ENCODE peak calls at places on chromosomes 6 and 20, in nine cellular contexts. One of them, this sample, is unnamed.
A peak's percentile ranks its signal among the peaks of the same experiment; 100 is the strongest.

GRCh38 chr20:24116611-24117010 is 128.0 kb upstream of the GGTLC1 start:
- DNase-seq in A549: no peak
- DNase-seq in heart left ventricle: no peak
- DNase-seq in HCT116: no peak
- DNase-seq in stomach: no peak
- DNase-seq in HepG2: no peak
- DNase-seq in IMR-90: no peak
- DNase-seq in ovary: no peak
- DNase-seq in NB4: no peak
- DNase-seq in this sample: no peak

GRCh38 chr6:88637761-88638160 is 325.7 kb downstream of the RNGTT start:
- DNase-seq in A549: no peak
- DNase-seq in heart left ventricle: no peak
- DNase-seq in HCT116: no peak
- DNase-seq in stomach: no peak
- DNase-seq in HepG2: no peak
- DNase-seq in IMR-90: no peak
- DNase-seq in ovary: no peak
- DNase-seq in NB4: no peak
- DNase-seq in this sample: no peak

GRCh38 chr6:11586574-11586973 is 49.0 kb downstream of the TMEM170B start:
- DNase-seq in A549: no peak
- DNase-seq in heart left ventricle: no peak
- DNase-seq in HCT116: no peak
- DNase-seq in stomach: no peak
- DNase-seq in HepG2: no peak
- DNase-seq in IMR-90: peak; percentile 94
- DNase-seq in ovary: no peak
- DNase-seq in NB4: no peak
- DNase-seq in this sample: no peak

GRCh38 chr6:106087548-106088325 is 1.6 kb downstream of the PRDM1 start:
- DNase-seq in A549: no peak
- DNase-seq in heart left ventricle: peak; percentile 58
- DNase-seq in HCT116: no peak
- DNase-seq in stomach: no peak
- DNase-seq in HepG2: no peak
- DNase-seq in IMR-90: peak; percentile 87
- DNase-seq in ovary: peak; percentile 29
- DNase-seq in NB4: no peak
- DNase-seq in this sample: no peak

GRCh38 chr6:158063736-158064135 is 82.1 kb downstream of the SYNJ2 start:
- DNase-seq in A549: no peak
- DNase-seq in heart left ventricle: no peak
- DNase-seq in HCT116: no peak
- DNase-seq in stomach: no peak
- DNase-seq in HepG2: no peak
- DNase-seq in IMR-90: no peak
- DNase-seq in ovary: no peak
- DNase-seq in NB4: no peak
- DNase-seq in this sample: no peak

GRCh38 chr6:163180874-163181541 is 233.5 kb upstream of the QKI start:
- DNase-seq in A549: peak; percentile 51
- DNase-seq in heart left ventricle: peak; percentile 81
- DNase-seq in HCT116: peak; percentile 41
- DNase-seq in stomach: peak; percentile 77
- DNase-seq in HepG2: peak; percentile 91
- DNase-seq in IMR-90: no peak
- DNase-seq in ovary: no peak
- DNase-seq in NB4: peak; percentile 78
- DNase-seq in this sample: peak; percentile 62

GRCh38 chr6:167793421-167793820 is 33.3 kb upstream of the AFDN start:
- DNase-seq in A549: no peak
- DNase-seq in heart left ventricle: no peak
- DNase-seq in HCT116: no peak
- DNase-seq in stomach: no peak
- DNase-seq in HepG2: no peak
- DNase-seq in IMR-90: no peak
- DNase-seq in ovary: no peak
- DNase-seq in NB4: no peak
- DNase-seq in this sample: no peak

GRCh38 chr20:20364747-20365558 is 3.0 kb upstream of the INSM1 start:
- DNase-seq in A549: no peak
- DNase-seq in heart left ventricle: no peak
- DNase-seq in HCT116: no peak
- DNase-seq in stomach: no peak
- DNase-seq in HepG2: no peak
- DNase-seq in IMR-90: no peak
- DNase-seq in ovary: no peak
- DNase-seq in NB4: no peak
- DNase-seq in this sample: no peak

GRCh38 chr6:36544228-36544627 is 3.1 kb downstream of the STK38 start:
- DNase-seq in A549: no peak
- DNase-seq in heart left ventricle: no peak
- DNase-seq in HCT116: no peak
- DNase-seq in stomach: no peak
- DNase-seq in HepG2: no peak
- DNase-seq in IMR-90: no peak
- DNase-seq in ovary: no peak
- DNase-seq in NB4: peak; percentile 74
- DNase-seq in this sample: no peak

GRCh38 chr6:159204605-159205004 is 35.4 kb downstream of the FNDC1 start:
- DNase-seq in A549: no peak
- DNase-seq in heart left ventricle: no peak
- DNase-seq in HCT116: no peak
- DNase-seq in stomach: no peak
- DNase-seq in HepG2: no peak
- DNase-seq in IMR-90: no peak
- DNase-seq in ovary: no peak
- DNase-seq in NB4: no peak
- DNase-seq in this sample: no peak

GRCh38 chr6:103011605-103012004 is 1618.1 kb downstream of the GRIK2 start:
- DNase-seq in A549: no peak
- DNase-seq in heart left ventricle: no peak
- DNase-seq in HCT116: no peak
- DNase-seq in stomach: no peak
- DNase-seq in HepG2: no peak
- DNase-seq in IMR-90: no peak
- DNase-seq in ovary: no peak
- DNase-seq in NB4: no peak
- DNase-seq in this sample: no peak

GRCh38 chr6:41214559-41215238 is 13.4 kb upstream of the TREML4 start:
- DNase-seq in A549: no peak
- DNase-seq in heart left ventricle: no peak
- DNase-seq in HCT116: no peak
- DNase-seq in stomach: no peak
- DNase-seq in HepG2: peak; percentile 25
- DNase-seq in IMR-90: no peak
- DNase-seq in ovary: no peak
- DNase-seq in NB4: no peak
- DNase-seq in this sample: peak; percentile 31

GRCh38 chr20:47281376-47281775 is 75.1 kb downstream of the ZMYND8 start:
- DNase-seq in A549: no peak
- DNase-seq in heart left ventricle: no peak
- DNase-seq in HCT116: no peak
- DNase-seq in stomach: no peak
- DNase-seq in HepG2: no peak
- DNase-seq in IMR-90: no peak
- DNase-seq in ovary: no peak
- DNase-seq in NB4: no peak
- DNase-seq in this sample: no peak

GRCh38 chr6:40247516-40248115 is 313.4 kb upstream of the MOCS1 start:
- DNase-seq in A549: no peak
- DNase-seq in heart left ventricle: no peak
- DNase-seq in HCT116: no peak
- DNase-seq in stomach: no peak
- DNase-seq in HepG2: no peak
- DNase-seq in IMR-90: no peak
- DNase-seq in ovary: no peak
- DNase-seq in NB4: no peak
- DNase-seq in this sample: no peak

GRCh38 chr6:14265049-14266021 is 147.8 kb downstream of the CD83 start:
- DNase-seq in A549: no peak
- DNase-seq in heart left ventricle: no peak
- DNase-seq in HCT116: no peak
- DNase-seq in stomach: no peak
- DNase-seq in HepG2: no peak
- DNase-seq in IMR-90: no peak
- DNase-seq in ovary: no peak
- DNase-seq in NB4: peak; percentile 18
- DNase-seq in this sample: no peak
- TF ChIP-seq POLR2A in A549: no peak
- TF ChIP-seq POLR2A in heart left ventricle: no peak
- TF ChIP-seq POLR2A in HCT116: no peak
- TF ChIP-seq POLR2A in stomach: no peak
- TF ChIP-seq POLR2A in HepG2: no peak
- TF ChIP-seq POLR2A in IMR-90: no peak
- TF ChIP-seq POLR2A in ovary: no peak
- TF ChIP-seq POLR2A in NB4: no peak
- TF ChIP-seq POLR2A in this sample: no peak

GRCh38 chr6:18155273-18155863 is at the start of gene KDM1B:
- DNase-seq in A549: peak; percentile 89
- DNase-seq in heart left ventricle: peak; percentile 99
- DNase-seq in HCT116: peak; percentile 94
- DNase-seq in stomach: peak; percentile 99
- DNase-seq in HepG2: peak; percentile 96
- DNase-seq in IMR-90: peak; percentile 98
- DNase-seq in ovary: peak; percentile 98
- DNase-seq in NB4: peak; percentile 98
- DNase-seq in this sample: peak; percentile 98
- TF ChIP-seq POLR2A in A549: peak; percentile 55
- TF ChIP-seq POLR2A in heart left ventricle: peak; percentile 81
- TF ChIP-seq POLR2A in HCT116: no peak
- TF ChIP-seq POLR2A in stomach: no peak
- TF ChIP-seq POLR2A in HepG2: no peak
- TF ChIP-seq POLR2A in IMR-90: peak; percentile 52
- TF ChIP-seq POLR2A in ovary: peak; percentile 54
- TF ChIP-seq POLR2A in NB4: peak; percentile 51
- TF ChIP-seq POLR2A in this sample: peak; percentile 63

GRCh38 chr6:145733207-145733606 is 2.1 kb downstream of the EPM2A start:
- DNase-seq in A549: no peak
- DNase-seq in heart left ventricle: no peak
- DNase-seq in HCT116: no peak
- DNase-seq in stomach: no peak
- DNase-seq in HepG2: no peak
- DNase-seq in IMR-90: no peak
- DNase-seq in ovary: no peak
- DNase-seq in NB4: no peak
- DNase-seq in this sample: no peak

GRCh38 chr6:145733770-145734169 is 1.6 kb downstream of the EPM2A start:
- DNase-seq in A549: no peak
- DNase-seq in heart left ventricle: no peak
- DNase-seq in HCT116: no peak
- DNase-seq in stomach: no peak
- DNase-seq in HepG2: no peak
- DNase-seq in IMR-90: peak; percentile 2
- DNase-seq in ovary: no peak
- DNase-seq in NB4: peak; percentile 55
- DNase-seq in this sample: peak; percentile 43

GRCh38 chr6:145736854-145737181 is 1.5 kb upstream of the EPM2A start:
- DNase-seq in A549: no peak
- DNase-seq in heart left ventricle: no peak
- DNase-seq in HCT116: no peak
- DNase-seq in stomach: no peak
- DNase-seq in HepG2: no peak
- DNase-seq in IMR-90: peak; percentile 69
- DNase-seq in ovary: peak; percentile 23
- DNase-seq in NB4: no peak
- DNase-seq in this sample: no peak

GRCh38 chr6:145734486-145735355 is 599 bp downstream of the EPM2A start:
- DNase-seq in A549: peak; percentile 51
- DNase-seq in heart left ventricle: peak; percentile 91
- DNase-seq in HCT116: peak; percentile 75
- DNase-seq in stomach: peak; percentile 87
- DNase-seq in HepG2: peak; percentile 94
- DNase-seq in IMR-90: peak; percentile 85
- DNase-seq in ovary: peak; percentile 85
- DNase-seq in NB4: peak; percentile 96
- DNase-seq in this sample: peak; percentile 87

GRCh38 chr6:145735356-145736165 is at the start of gene EPM2A:
- DNase-seq in A549: peak; percentile 38
- DNase-seq in heart left ventricle: peak; percentile 86
- DNase-seq in HCT116: peak; percentile 65
- DNase-seq in stomach: peak; percentile 87
- DNase-seq in HepG2: peak; percentile 80
- DNase-seq in IMR-90: peak; percentile 78
- DNase-seq in ovary: peak; percentile 82
- DNase-seq in NB4: peak; percentile 86
- DNase-seq in this sample: peak; percentile 86
- TF ChIP-seq POLR2A in A549: no peak
- TF ChIP-seq POLR2A in heart left ventricle: no peak
- TF ChIP-seq POLR2A in HCT116: peak; percentile 89
- TF ChIP-seq POLR2A in stomach: no peak
- TF ChIP-seq POLR2A in HepG2: peak; percentile 24
- TF ChIP-seq POLR2A in IMR-90: peak; percentile 69
- TF ChIP-seq POLR2A in ovary: no peak
- TF ChIP-seq POLR2A in NB4: peak; percentile 57
- TF ChIP-seq POLR2A in this sample: peak; percentile 59

DNA sequence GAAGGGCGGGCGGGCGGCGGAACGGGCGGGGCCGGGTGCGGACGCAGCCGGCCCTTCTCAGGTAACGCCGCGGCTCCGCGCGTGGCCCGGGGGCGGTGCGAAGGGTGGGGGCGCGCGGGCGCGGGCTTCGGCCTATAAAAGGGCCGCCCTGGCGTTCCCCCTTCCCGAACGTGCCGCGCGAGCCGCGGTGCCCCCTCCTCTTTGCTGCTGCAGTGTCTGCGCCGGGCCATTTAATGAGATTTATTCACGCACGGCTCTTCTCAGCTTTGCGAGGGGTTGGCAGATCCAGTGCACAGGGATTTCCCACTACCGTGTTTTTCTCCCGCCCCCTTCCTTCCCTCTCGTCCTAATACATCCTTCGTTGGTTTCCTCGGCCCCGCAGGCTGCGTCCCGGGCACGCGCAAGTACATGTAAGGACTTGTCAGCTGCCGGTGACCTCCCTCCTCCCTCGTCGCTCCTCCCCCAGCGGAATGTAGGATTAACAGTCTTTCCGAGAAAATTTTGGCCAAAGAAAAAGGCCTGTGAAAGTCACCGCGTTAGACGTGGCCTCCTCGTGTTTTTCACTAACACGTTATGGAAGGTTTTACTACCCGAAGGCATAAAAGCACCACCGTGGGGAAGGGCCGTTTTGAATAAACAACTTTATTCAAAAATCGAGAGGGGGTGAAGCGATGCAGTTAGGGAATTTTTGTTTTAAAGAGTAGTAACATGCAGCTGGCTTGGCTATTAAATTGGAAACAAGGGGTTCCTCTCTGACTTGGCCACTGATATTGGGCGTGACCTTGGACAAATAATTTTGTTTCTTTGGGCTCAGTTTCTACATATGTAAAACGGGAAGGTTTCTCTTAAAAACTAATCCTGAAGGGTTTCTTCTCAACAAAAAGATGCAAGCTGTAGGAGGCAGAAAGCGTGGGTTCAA is 977 bp upstream of the REV3L start:
- DNase-seq in A549: peak; percentile 66
- DNase-seq in heart left ventricle: peak; percentile 94
- DNase-seq in HCT116: peak; percentile 72
- DNase-seq in stomach: peak; percentile 92
- DNase-seq in HepG2: peak; percentile 94
- DNase-seq in IMR-90: peak; percentile 97
- DNase-seq in ovary: peak; percentile 94
- DNase-seq in NB4: peak; percentile 94
- DNase-seq in this sample: peak; percentile 94
- TF ChIP-seq POLR2A in A549: peak; percentile 45
- TF ChIP-seq POLR2A in heart left ventricle: peak; percentile 79
- TF ChIP-seq POLR2A in HCT116: peak; percentile 96
- TF ChIP-seq POLR2A in stomach: no peak
- TF ChIP-seq POLR2A in HepG2: peak; percentile 99
- TF ChIP-seq POLR2A in IMR-90: peak; percentile 97
- TF ChIP-seq POLR2A in ovary: peak; percentile 78
- TF ChIP-seq POLR2A in NB4: peak; percentile 71
- TF ChIP-seq POLR2A in this sample: peak; percentile 94